ENCODE peak calls at places on chromosomes 13 and 19, in seven cellular contexts. L, G, H, J, Z, Y and A are unnamed samples.

GRCh38 chr13:84339456-84339855 is 457.2 kb upstream of the SLITRK1 start:
- DNase-seq in L (no peak), G (no peak), H (no peak), J (no peak), Z (no peak), Y (no peak), A (no peak)

GRCh38 chr19:54388803-54389144 is 24.0 kb upstream of the LAIR1 start:
- DNase-seq in L (no peak), G (no peak), H (no peak), J (no peak), Z (no peak), Y (no peak), A (no peak)

GRCh38 chr13:52356327-52356726 is 49.6 kb downstream of the THSD1 start:
- DNase-seq in L (no peak), G (peak), H (no peak), J (no peak), Z (peak), Y (no peak), A (no peak)

GRCh38 chr13:93624371-93624777 is 397.8 kb downstream of the GPC6 start:
- DNase-seq in L (no peak), G (peak), H (no peak), J (no peak), Z (no peak), Y (no peak), A (no peak)

GRCh38 chr19:1154731-1155351 is 19.2 kb downstream of the SBNO2 start:
- DNase-seq in L (no peak), G (peak), H (no peak), J (peak), Z (peak), Y (no peak), A (no peak)

GRCh38 chr13:110136660-110137585 is 170.0 kb downstream of the COL4A1 start:
- DNase-seq in L (no peak), G (no peak), H (no peak), J (no peak), Z (no peak), Y (no peak), A (no peak)

GRCh38 chr13:89783221-89783755 is 1564.2 kb upstream of the MIR17HG start:
- DNase-seq in L (no peak), G (no peak), H (no peak), J (no peak), Z (peak), Y (no peak), A (no peak)

GRCh38 chr19:53772943-53773342 is 51.2 kb downstream of the NLRP12 start:
- DNase-seq in L (peak), G (peak), H (peak), J (peak), Z (peak), Y (peak), A (peak)

GRCh38 chr19:52570005-52570861 is at the start of gene ZNF701:
- DNase-seq in L (peak), G (peak), H (peak), J (peak), Z (peak), Y (peak), A (peak)

GRCh38 chr13:60261432-60262351 is 98.0 kb upstream of the DIAPH3 start:
- DNase-seq in L (no peak), G (no peak), H (no peak), J (peak), Z (no peak), Y (no peak), A (peak)

GRCh38 chr19:4587527-4587926 is 28.0 kb upstream of the SEMA6B start:
- DNase-seq in L (no peak), G (no peak), H (no peak), J (no peak), Z (no peak), Y (no peak), A (no peak)

GRCh38 chr19:54172413-54172763 is 572 bp downstream of the TMC4 start:
- DNase-seq in L (no peak), G (no peak), H (no peak), J (peak), Z (peak), Y (no peak), A (peak)

GRCh38 chr13:27228131-27228530 is 23.2 kb upstream of the RPL21 start:
- DNase-seq in L (no peak), G (no peak), H (no peak), J (no peak), Z (no peak), Y (no peak), A (no peak)

GRCh38 chr19:4108767-4109625 is 14.9 kb downstream of the MAP2K2 start:
- DNase-seq in L (peak), G (no peak), H (no peak), J (no peak), Z (no peak), Y (no peak), A (no peak)

GRCh38 chr19:29442094-29442493 is 83.7 kb upstream of the VSTM2B start:
- DNase-seq in L (no peak), G (no peak), H (no peak), J (no peak), Z (no peak), Y (no peak), A (no peak)

GRCh38 chr19:870963-871401 is 11.5 kb downstream of the CFD start:
- DNase-seq in L (no peak), G (no peak), H (no peak), J (no peak), Z (no peak), Y (no peak), A (no peak)

GRCh38 chr19:34480971-34481821 is at the start of gene WTIP:
- DNase-seq in L (no peak), G (peak), H (no peak), J (peak), Z (peak), Y (peak), A (peak)